ENCODE peak calls at places on chromosomes 16 and 17, in six cellular contexts. E is HCT116, Z is WTC11, L is HepG2, M is H1, S is K562. G is an unnamed sample.

GRCh38 chr17:58120195-58120822 is 27.9 kb upstream of the OR4D1 start:
- DNase-seq in E (peak), Z (peak), L (peak), M (no peak), S (peak), G (no peak)

GRCh38 chr17:4362141-4362540 is 4.3 kb downstream of the UBE2G1 start:
- DNase-seq in E (no peak), Z (peak), L (no peak), M (no peak), S (no peak), G (no peak)

GRCh38 chr16:82945420-82946096 is 318.8 kb downstream of the CDH13 start:
- DNase-seq in E (no peak), Z (no peak), L (no peak), M (no peak), S (no peak), G (no peak)

GRCh38 chr17:64146418-64147109 is 16.6 kb upstream of the ERN1 start:
- DNase-seq in E (no peak), Z (peak), L (peak), M (no peak), S (peak), G (no peak)

GRCh38 chr17:6498798-6499540 is 54.7 kb downstream of the PIMREG start:
- DNase-seq in E (no peak), Z (no peak), L (no peak), M (no peak), S (no peak), G (no peak)

GRCh38 chr17:28113269-28113668 is 70.8 kb downstream of the NLK start:
- DNase-seq in E (no peak), Z (no peak), L (no peak), M (no peak), S (no peak), G (no peak)

GRCh38 chr17:30346211-30346831 is 12.5 kb upstream of the TMIGD1 start:
- DNase-seq in E (no peak), Z (no peak), L (peak), M (no peak), S (no peak), G (no peak)

GRCh38 chr16:48354877-48355585 is 30.2 kb downstream of the SIAH1 start:
- DNase-seq in E (no peak), Z (no peak), L (no peak), M (no peak), S (peak), G (no peak)

GRCh38 chr17:81132770-81133723 is 32.3 kb upstream of the PVALEF start:
- DNase-seq in E (no peak), Z (no peak), L (peak), M (no peak), S (peak), G (no peak)

GRCh38 chr17:19716108-19717030 is at the start of gene SLC47A2:
- DNase-seq in E (no peak), Z (no peak), L (no peak), M (no peak), S (no peak), G (no peak)

GRCh38 chr17:39769974-39770587 is 32.3 kb downstream of the GRB7 start:
- DNase-seq in E (peak), Z (no peak), L (peak), M (no peak), S (no peak), G (peak)

GRCh38 chr17:42315402-42316156 is 27.3 kb downstream of the STAT5A start:
- DNase-seq in E (no peak), Z (no peak), L (no peak), M (no peak), S (peak), G (peak)

GRCh38 chr16:56339431-56340195 is 85.7 kb downstream of the AMFR start:
- DNase-seq in E (no peak), Z (no peak), L (no peak), M (no peak), S (no peak), G (no peak)

GRCh38 chr16:88526906-88527185 is 43.4 kb upstream of the ZC3H18 start:
- DNase-seq in E (no peak), Z (no peak), L (no peak), M (no peak), S (no peak), G (no peak)

GRCh38 chr17:35683588-35683987 is 47.9 kb upstream of the RASL10B start:
- DNase-seq in E (no peak), Z (no peak), L (no peak), M (no peak), S (no peak), G (no peak)

GRCh38 chr17:37476431-37477130 is 13.1 kb upstream of the DUSP14 start:
- DNase-seq in E (no peak), Z (no peak), L (peak), M (no peak), S (no peak), G (no peak)

GRCh38 chr16:27470567-27471431 is 68.8 kb downstream of the IL21R start:
- DNase-seq in E (no peak), Z (no peak), L (peak), M (no peak), S (peak), G (no peak)

GRCh38 chr16:10428433-10429168 is 42.7 kb downstream of the ATF7IP2 start:
- DNase-seq in E (no peak), Z (no peak), L (no peak), M (no peak), S (no peak), G (no peak)

GRCh38 chr16:74730049-74730683 is 29.5 kb upstream of the MLKL start:
- DNase-seq in E (no peak), Z (no peak), L (no peak), M (no peak), S (no peak), G (no peak)

GRCh38 chr17:64162575-64162974 is 32.6 kb upstream of the ERN1 start:
- DNase-seq in E (no peak), Z (no peak), L (no peak), M (no peak), S (no peak), G (no peak)

GRCh38 chr16:56871172-56871593 is 6.2 kb downstream of the SLC12A3 start:
- DNase-seq in E (no peak), Z (no peak), L (peak), M (no peak), S (no peak), G (peak)

GRCh38 chr16:72819345-72819744 is 228.6 kb downstream of the ZFHX3 start:
- DNase-seq in E (no peak), Z (no peak), L (no peak), M (no peak), S (no peak), G (no peak)

GRCh38 chr17:57211010-57211411 is 45.3 kb upstream of the MSI2 start:
- DNase-seq in E (no peak), Z (no peak), L (no peak), M (no peak), S (no peak), G (no peak)

GRCh38 chr17:37212184-37212583 is 163.6 kb upstream of the C17orf78 start:
- DNase-seq in E (no peak), Z (no peak), L (no peak), M (no peak), S (no peak), G (no peak)

GRCh38 chr16:14489460-14489859 is 140.6 kb downstream of the PARN start:
- DNase-seq in E (peak), Z (peak), L (peak), M (no peak), S (peak), G (no peak)

GRCh38 chr17:64259922-64260321 is 3.1 kb downstream of the TEX2 start:
- DNase-seq in E (no peak), Z (no peak), L (no peak), M (no peak), S (no peak), G (no peak)

GRCh38 chr17:50189396-50190277 is 11.8 kb downstream of the COL1A1 start:
- DNase-seq in E (no peak), Z (no peak), L (no peak), M (no peak), S (no peak), G (no peak)

GRCh38 chr16:23567602-23568001 is 10.1 kb downstream of the UBFD1 start:
- DNase-seq in E (no peak), Z (no peak), L (no peak), M (no peak), S (no peak), G (no peak)
- TF ChIP-seq ATF3 in E (no peak), Z (no peak), L (no peak), M (no peak), S (no peak), G (no peak)

GRCh38 chr17:74010903-74011302 is 192.6 kb upstream of the RPL38 start:
- DNase-seq in E (no peak), Z (no peak), L (no peak), M (no peak), S (no peak), G (no peak)

GRCh38 chr17:74011963-74012362 is 191.5 kb upstream of the RPL38 start:
- DNase-seq in E (no peak), Z (no peak), L (no peak), M (no peak), S (no peak), G (no peak)

GRCh38 chr17:74015316-74015715 is 188.2 kb upstream of the RPL38 start:
- DNase-seq in E (no peak), Z (no peak), L (no peak), M (no peak), S (no peak), G (no peak)

GRCh38 chr17:74016504-74016903 is 187.0 kb upstream of the RPL38 start:
- DNase-seq in E (no peak), Z (no peak), L (no peak), M (no peak), S (no peak), G (no peak)

GRCh38 chr17:74012465-74012864 is 191.0 kb upstream of the RPL38 start:
- DNase-seq in E (no peak), Z (no peak), L (peak), M (no peak), S (no peak), G (no peak)
- TF ChIP-seq ATF3 in E (no peak), Z (no peak), L (no peak), M (no peak), S (no peak), G (no peak)

GRCh38 chr16:67481561-67482259 is 753 bp upstream of the ATP6V0D1 start:
- DNase-seq in E (no peak), Z (no peak), L (peak), M (no peak), S (no peak), G (no peak)
- TF ChIP-seq ATF3 in E (no peak), Z (no peak), L (no peak), M (no peak), S (no peak), G (no peak)

GRCh38 chr17:51355314-51356083 is 95.2 kb downstream of the UTP18 start:
- DNase-seq in E (no peak), Z (no peak), L (no peak), M (no peak), S (no peak), G (no peak)
- TF ChIP-seq ATF3 in E (no peak), Z (no peak), L (no peak), M (no peak), S (no peak), G (no peak)

GRCh38 chr17:60106377-60107059 is 27.8 kb upstream of the HEATR6 start:
- DNase-seq in E (no peak), Z (no peak), L (no peak), M (no peak), S (no peak), G (no peak)
- TF ChIP-seq ATF3 in E (no peak), Z (no peak), L (no peak), M (no peak), S (no peak), G (no peak)

G was measured in GM12878.